ENCODE peak calls at places on chromosome 3, in eight cellular contexts. G is bronchial epithelial cell, E is stomach, Q is tibial nerve, V is OCI-LY7, C is ascending aorta, R is HFF-Myc, I is IMR-90. D is an unnamed sample.

GRCh38 chr3:37862712-37863551 is 1.3 kb downstream of the CTDSPL start:
- DNase-seq in I (peak; percentile 75), C (no peak), G (peak; percentile 37), E (no peak), R (no peak), Q (no peak), V (no peak), D (no peak)

GRCh38 chr3:105516972-105517371 is 150.3 kb downstream of the ALCAM start:
- DNase-seq in V (no peak), C (no peak), R (no peak), I (no peak), Q (no peak), G (no peak), E (no peak), D (no peak)

GRCh38 chr3:29643034-29643425 is 362.2 kb downstream of the RBMS3 start:
- DNase-seq in I (no peak), R (no peak), V (no peak), E (no peak), G (no peak), Q (no peak), C (no peak), D (no peak)

GRCh38 chr3:120167488-120167887 is 73.2 kb upstream of the GSK3B start:
- DNase-seq in I (no peak), Q (no peak), V (no peak), C (no peak), E (no peak), G (no peak), R (no peak), D (no peak)

GRCh38 chr3:39005295-39005694 is 46.4 kb downstream of the SCN11A start:
- DNase-seq in G (no peak), E (no peak), R (no peak), V (no peak), I (no peak), C (no peak), Q (no peak), D (no peak)

GRCh38 chr3:127288343-127288742 is 497 bp upstream of the PRR20G start:
- DNase-seq in I (no peak), V (no peak), Q (no peak), E (no peak), C (no peak), G (no peak), R (no peak), D (no peak)

GRCh38 chr3:56677286-56677685 is 5.8 kb downstream of the TASOR start:
- DNase-seq in C (no peak), Q (no peak), E (no peak), R (no peak), G (no peak), V (no peak), I (no peak), D (no peak)

GRCh38 chr3:85864896-85865295 is 906.1 kb downstream of the CADM2 start:
- DNase-seq in Q (no peak), C (no peak), V (no peak), R (no peak), I (no peak), E (no peak), G (no peak), D (no peak)

GRCh38 chr3:45067941-45068340 is 41.8 kb downstream of the CLEC3B start:
- DNase-seq in G (no peak), E (no peak), V (no peak), Q (no peak), I (no peak), C (no peak), R (no peak), D (no peak)

GRCh38 chr3:190299969-190300368 is 22.3 kb downstream of the CLDN1 start:
- DNase-seq in C (no peak), E (no peak), R (no peak), I (no peak), V (no peak), G (no peak), Q (no peak), D (no peak)

GRCh38 chr3:55558316-55558715 is 71.2 kb upstream of the WNT5A start:
- DNase-seq in R (no peak), C (no peak), I (peak; percentile 64), G (no peak), E (no peak), V (no peak), Q (no peak), D (no peak)

GRCh38 chr3:120816728-120817127 is 74.2 kb downstream of the GTF2E1 start:
- DNase-seq in I (no peak), R (no peak), V (no peak), E (no peak), Q (no peak), C (no peak), G (no peak), D (no peak)

GRCh38 chr3:122055215-122055614 is at the start of gene CD86:
- DNase-seq in R (no peak), I (no peak), Q (no peak), C (no peak), V (peak; percentile 86), E (no peak), G (peak; percentile 5), D (no peak)

GRCh38 chr3:119748996-119749395 is 32.9 kb upstream of the NR1I2 start:
- DNase-seq in R (no peak), I (no peak), Q (no peak), E (no peak), G (no peak), C (no peak), V (no peak), D (no peak)

GRCh38 chr3:64345351-64345750 is 120.1 kb upstream of the PRICKLE2 start:
- DNase-seq in Q (no peak), V (no peak), R (no peak), G (peak; percentile 81), E (no peak), I (peak; percentile 89), C (no peak), D (no peak)

GRCh38 chr3:153977148-153977547 is 144.0 kb upstream of the ARHGEF26 start:
- DNase-seq in V (no peak), I (no peak), C (no peak), E (no peak), G (no peak), Q (no peak), R (no peak), D (peak; percentile 23)

GRCh38 chr3:67692621-67693020 is 38.2 kb upstream of the SUCLG2 start:
- DNase-seq in G (no peak), C (no peak), R (no peak), I (no peak), E (no peak), Q (no peak), V (no peak), D (no peak)

GRCh38 chr3:13687409-13687989 is 138.6 kb downstream of the FBLN2 start:
- DNase-seq in C (no peak), G (no peak), E (no peak), Q (no peak), I (no peak), V (no peak), R (no peak), D (no peak)

GRCh38 chr3:167882057-167882667 is 146.6 kb downstream of the SERPINI1 start:
- DNase-seq in E (no peak), V (peak; percentile 83), I (peak; percentile 60), R (peak; percentile 4), C (no peak), Q (no peak), G (peak; percentile 69), D (no peak)

GRCh38 chr3:105836533-105836932 is 32.3 kb downstream of the CBLB start:
- DNase-seq in C (no peak), Q (no peak), R (no peak), E (no peak), I (peak; percentile 95), G (peak; percentile 88), V (peak; percentile 71), D (no peak)

GRCh38 chr3:197280156-197280555 is 18.3 kb downstream of the DLG1 start:
- DNase-seq in V (no peak), G (no peak), R (no peak), C (no peak), E (no peak), I (no peak), Q (no peak), D (no peak)
- TF ChIP-seq CTCF in V (no peak), G (no peak), R (no peak), C (no peak), E (no peak), I (no peak), Q (no peak), D (no peak)

DNA sequence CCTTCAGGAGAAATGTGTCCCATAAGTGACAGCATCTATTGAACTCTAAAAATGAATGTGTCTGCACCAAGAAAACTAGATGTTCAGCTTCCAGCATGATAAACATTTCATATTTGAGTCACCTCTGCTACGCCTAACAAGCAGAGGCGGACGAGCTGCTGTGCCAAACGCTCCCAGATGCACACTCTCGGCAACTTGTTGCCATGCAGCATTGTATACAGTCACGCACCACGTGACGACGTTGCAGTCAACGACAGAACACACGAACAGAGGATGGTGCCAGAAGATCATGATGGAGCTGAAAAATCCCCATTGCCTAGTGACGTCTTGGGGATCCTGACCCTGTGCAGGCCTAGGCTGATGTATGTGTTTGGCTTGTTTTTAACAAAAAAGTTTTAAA is 137.5 kb downstream of the XXYLT1 start:
- DNase-seq in R (no peak), V (no peak), G (peak; percentile 87), C (no peak), I (peak; percentile 98), Q (no peak), E (no peak), D (peak; percentile 74)
- H3K4me3 ChIP-seq in R (no peak overlapping the region), V (no peak overlapping the region), G (no peak overlapping the region), C (no peak overlapping the region), I (no peak overlapping the region), Q (no peak overlapping the region), E (no peak overlapping the region), D (no peak overlapping the region)

GRCh38 chr3:188349276-188349962 is 195.5 kb downstream of the LPP start:
- DNase-seq in R (no peak), C (no peak), E (no peak), G (peak; percentile 14), Q (no peak), I (no peak), V (peak; percentile 44), D (no peak)
- TF ChIP-seq CTCF in R (no peak), C (no peak), E (no peak), G (no peak), Q (no peak), I (no peak), V (peak; percentile 61), D (no peak)

DNA sequence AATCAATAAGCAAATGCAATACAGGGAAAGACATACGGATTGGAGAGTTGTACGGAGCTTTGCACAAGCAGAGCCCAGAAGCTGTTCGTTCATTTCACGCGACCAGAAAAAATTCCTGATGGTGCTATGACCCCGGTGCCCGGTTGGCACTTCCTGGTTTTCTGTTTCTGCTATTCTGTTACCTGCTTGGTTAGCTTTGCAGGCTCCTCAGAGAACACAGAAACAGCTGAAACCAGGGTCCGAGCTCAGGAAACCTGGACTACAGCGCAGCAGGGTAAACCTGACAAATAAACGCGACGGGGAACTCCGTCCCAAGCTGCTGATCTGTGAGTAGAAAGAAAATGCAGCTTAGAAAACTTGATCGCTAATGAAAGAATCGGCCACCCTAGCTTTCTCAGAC is 893 bp downstream of the CNTN3 start:
- DNase-seq in V (no peak), G (no peak), I (peak; percentile 20), Q (no peak), E (peak; percentile 34), C (no peak), R (no peak), D (peak; percentile 7)
- H3K4me3 ChIP-seq in V (no peak overlapping the region), G (peak overlapping the region; percentile 12), I (peak overlapping the region; percentile 68), Q (peak overlapping the region; percentile 54), E (peak overlapping the region; percentile 55), C (peak overlapping the region; percentile 50), R (peak overlapping the region; percentile 30), D (peak overlapping the region; percentile 42)

GRCh38 chr3:186683996-186684395 is 18.2 kb downstream of the HRG start:
- DNase-seq in I (no peak), V (no peak), E (no peak), G (no peak), Q (no peak), R (no peak), C (no peak), D (no peak)
- TF ChIP-seq CTCF in I (no peak), V (no peak), E (no peak), G (no peak), Q (no peak), R (no peak), C (no peak), D (no peak)

D was measured in prostate gland.